ENCODE peak calls at places on chromosomes 7 and 10, in ten cellular contexts. One of them, this sample, is unnamed.

GRCh38 chr7:27203378-27203953 is 3.6 kb upstream of the HOXA13 start:
- DNase-seq in midbrain: no peak
- DNase-seq in NCI-H1694: no peak
- DNase-seq in foreskin fibroblast: no peak
- DNase-seq in EH: no peak
- DNase-seq in brain microvascular endothelial cell: no peak
- DNase-seq in CD8-positive, alpha-beta T cell: no peak
- DNase-seq in HTR-8/SVneo: no peak
- DNase-seq in H9: no peak
- DNase-seq in AG08396: no peak
- DNase-seq in this sample: no peak

GRCh38 chr10:121927361-121927840 is 430 bp downstream of the ATE1 start:
- DNase-seq in midbrain: no peak
- DNase-seq in NCI-H1694: no peak
- DNase-seq in foreskin fibroblast: peak
- DNase-seq in EH: peak
- DNase-seq in brain microvascular endothelial cell: peak
- DNase-seq in CD8-positive, alpha-beta T cell: peak
- DNase-seq in HTR-8/SVneo: peak
- DNase-seq in H9: peak
- DNase-seq in AG08396: peak
- DNase-seq in this sample: peak

GRCh38 chr7:118872568-118872967 is 648.1 kb downstream of the ANKRD7 start:
- DNase-seq in midbrain: no peak
- DNase-seq in NCI-H1694: no peak
- DNase-seq in foreskin fibroblast: no peak
- DNase-seq in EH: no peak
- DNase-seq in brain microvascular endothelial cell: no peak
- DNase-seq in CD8-positive, alpha-beta T cell: no peak
- DNase-seq in HTR-8/SVneo: no peak
- DNase-seq in H9: no peak
- DNase-seq in AG08396: no peak
- DNase-seq in this sample: no peak

GRCh38 chr10:29525762-29526161 is 109.0 kb downstream of the SVIL start:
- DNase-seq in midbrain: no peak
- DNase-seq in NCI-H1694: no peak
- DNase-seq in foreskin fibroblast: no peak
- DNase-seq in EH: no peak
- DNase-seq in brain microvascular endothelial cell: no peak
- DNase-seq in CD8-positive, alpha-beta T cell: no peak
- DNase-seq in HTR-8/SVneo: no peak
- DNase-seq in H9: no peak
- DNase-seq in AG08396: no peak
- DNase-seq in this sample: no peak

GRCh38 chr10:116878123-116878522 is 28.8 kb downstream of the ENO4 start:
- DNase-seq in midbrain: no peak
- DNase-seq in NCI-H1694: no peak
- DNase-seq in foreskin fibroblast: no peak
- DNase-seq in EH: no peak
- DNase-seq in brain microvascular endothelial cell: no peak
- DNase-seq in CD8-positive, alpha-beta T cell: no peak
- DNase-seq in HTR-8/SVneo: no peak
- DNase-seq in H9: no peak
- DNase-seq in AG08396: no peak
- DNase-seq in this sample: no peak

GRCh38 chr10:60130130-60130579 is 223.8 kb upstream of the CCDC6 start:
- DNase-seq in midbrain: no peak
- DNase-seq in NCI-H1694: no peak
- DNase-seq in foreskin fibroblast: no peak
- DNase-seq in EH: no peak
- DNase-seq in brain microvascular endothelial cell: no peak
- DNase-seq in CD8-positive, alpha-beta T cell: no peak
- DNase-seq in HTR-8/SVneo: no peak
- DNase-seq in H9: peak
- DNase-seq in AG08396: no peak
- DNase-seq in this sample: no peak

GRCh38 chr10:13416760-13417159 is 68.7 kb upstream of the SEPHS1 start:
- DNase-seq in midbrain: no peak
- DNase-seq in NCI-H1694: no peak
- DNase-seq in foreskin fibroblast: no peak
- DNase-seq in EH: no peak
- DNase-seq in brain microvascular endothelial cell: no peak
- DNase-seq in CD8-positive, alpha-beta T cell: no peak
- DNase-seq in HTR-8/SVneo: no peak
- DNase-seq in H9: no peak
- DNase-seq in AG08396: no peak
- DNase-seq in this sample: no peak

GRCh38 chr10:70620020-70620289 is 17.4 kb upstream of the PRF1 start:
- DNase-seq in midbrain: no peak
- DNase-seq in NCI-H1694: no peak
- DNase-seq in foreskin fibroblast: no peak
- DNase-seq in EH: no peak
- DNase-seq in brain microvascular endothelial cell: no peak
- DNase-seq in CD8-positive, alpha-beta T cell: no peak
- DNase-seq in HTR-8/SVneo: no peak
- DNase-seq in H9: no peak
- DNase-seq in AG08396: no peak
- DNase-seq in this sample: no peak

GRCh38 chr7:139777948-139778841 is at the start of gene HIPK2:
- DNase-seq in midbrain: peak
- DNase-seq in NCI-H1694: peak
- DNase-seq in foreskin fibroblast: peak
- DNase-seq in EH: peak
- DNase-seq in brain microvascular endothelial cell: peak
- DNase-seq in CD8-positive, alpha-beta T cell: peak
- DNase-seq in HTR-8/SVneo: peak
- DNase-seq in H9: peak
- DNase-seq in AG08396: peak
- DNase-seq in this sample: peak

GRCh38 chr10:44125879-44126675 is 258.8 kb downstream of the CXCL12 start:
- DNase-seq in midbrain: no peak
- DNase-seq in NCI-H1694: no peak
- DNase-seq in foreskin fibroblast: peak
- DNase-seq in EH: peak
- DNase-seq in brain microvascular endothelial cell: peak
- DNase-seq in CD8-positive, alpha-beta T cell: no peak
- DNase-seq in HTR-8/SVneo: no peak
- DNase-seq in H9: no peak
- DNase-seq in AG08396: peak
- DNase-seq in this sample: peak

GRCh38 chr7:4791738-4792536 is 16.5 kb downstream of the AP5Z1 start:
- DNase-seq in midbrain: peak
- DNase-seq in NCI-H1694: no peak
- DNase-seq in foreskin fibroblast: peak
- DNase-seq in EH: peak
- DNase-seq in brain microvascular endothelial cell: peak
- DNase-seq in CD8-positive, alpha-beta T cell: peak
- DNase-seq in HTR-8/SVneo: no peak
- DNase-seq in H9: peak
- DNase-seq in AG08396: peak
- DNase-seq in this sample: peak

GRCh38 chr10:101919026-101919784 is 75.6 kb upstream of the KCNIP2 start:
- DNase-seq in midbrain: no peak
- DNase-seq in NCI-H1694: no peak
- DNase-seq in foreskin fibroblast: no peak
- DNase-seq in EH: no peak
- DNase-seq in brain microvascular endothelial cell: no peak
- DNase-seq in CD8-positive, alpha-beta T cell: no peak
- DNase-seq in HTR-8/SVneo: no peak
- DNase-seq in H9: no peak
- DNase-seq in AG08396: no peak
- DNase-seq in this sample: no peak

GRCh38 chr7:54187886-54188518 is 354.2 kb upstream of the VSTM2A start:
- DNase-seq in midbrain: no peak
- DNase-seq in NCI-H1694: no peak
- DNase-seq in foreskin fibroblast: no peak
- DNase-seq in EH: no peak
- DNase-seq in brain microvascular endothelial cell: no peak
- DNase-seq in CD8-positive, alpha-beta T cell: no peak
- DNase-seq in HTR-8/SVneo: no peak
- DNase-seq in H9: no peak
- DNase-seq in AG08396: no peak
- DNase-seq in this sample: no peak

GRCh38 chr7:91286432-91286831 is 22.2 kb downstream of the FZD1 start:
- DNase-seq in midbrain: no peak
- DNase-seq in NCI-H1694: peak
- DNase-seq in foreskin fibroblast: no peak
- DNase-seq in EH: no peak
- DNase-seq in brain microvascular endothelial cell: no peak
- DNase-seq in CD8-positive, alpha-beta T cell: no peak
- DNase-seq in HTR-8/SVneo: no peak
- DNase-seq in H9: peak
- DNase-seq in AG08396: no peak
- DNase-seq in this sample: no peak

GRCh38 chr7:55026086-55026790 is 7.4 kb downstream of the EGFR start:
- DNase-seq in midbrain: no peak
- DNase-seq in NCI-H1694: no peak
- DNase-seq in foreskin fibroblast: no peak
- DNase-seq in EH: peak
- DNase-seq in brain microvascular endothelial cell: no peak
- DNase-seq in CD8-positive, alpha-beta T cell: no peak
- DNase-seq in HTR-8/SVneo: no peak
- DNase-seq in H9: no peak
- DNase-seq in AG08396: no peak
- DNase-seq in this sample: no peak

GRCh38 chr7:19772858-19773337 is 519 bp downstream of the TMEM196 start:
- DNase-seq in midbrain: no peak
- DNase-seq in NCI-H1694: no peak
- DNase-seq in foreskin fibroblast: peak
- DNase-seq in EH: peak
- DNase-seq in brain microvascular endothelial cell: peak
- DNase-seq in CD8-positive, alpha-beta T cell: no peak
- DNase-seq in HTR-8/SVneo: peak
- DNase-seq in H9: peak
- DNase-seq in AG08396: peak
- DNase-seq in this sample: peak

GRCh38 chr7:107579881-107580715 is at the start of gene BCAP29:
- DNase-seq in midbrain: peak
- DNase-seq in NCI-H1694: peak
- DNase-seq in foreskin fibroblast: peak
- DNase-seq in EH: peak
- DNase-seq in brain microvascular endothelial cell: peak
- DNase-seq in CD8-positive, alpha-beta T cell: peak
- DNase-seq in HTR-8/SVneo: peak
- DNase-seq in H9: peak
- DNase-seq in AG08396: peak
- DNase-seq in this sample: peak

GRCh38 chr7:16921644-16922257 is 40.0 kb upstream of the AGR3 start:
- DNase-seq in midbrain: no peak
- DNase-seq in NCI-H1694: no peak
- DNase-seq in foreskin fibroblast: no peak
- DNase-seq in EH: peak
- DNase-seq in brain microvascular endothelial cell: no peak
- DNase-seq in CD8-positive, alpha-beta T cell: no peak
- DNase-seq in HTR-8/SVneo: no peak
- DNase-seq in H9: no peak
- DNase-seq in AG08396: no peak
- DNase-seq in this sample: no peak

GRCh38 chr7:91941450-91941849 is 788 bp downstream of the AKAP9 start:
- DNase-seq in midbrain: peak
- DNase-seq in NCI-H1694: peak
- DNase-seq in foreskin fibroblast: no peak
- DNase-seq in EH: peak
- DNase-seq in brain microvascular endothelial cell: peak
- DNase-seq in CD8-positive, alpha-beta T cell: peak
- DNase-seq in HTR-8/SVneo: no peak
- DNase-seq in H9: peak
- DNase-seq in AG08396: peak
- DNase-seq in this sample: no peak

GRCh38 chr7:81887098-81887497 is 117.3 kb upstream of the HGF start:
- DNase-seq in midbrain: no peak
- DNase-seq in NCI-H1694: no peak
- DNase-seq in foreskin fibroblast: no peak
- DNase-seq in EH: no peak
- DNase-seq in brain microvascular endothelial cell: no peak
- DNase-seq in CD8-positive, alpha-beta T cell: no peak
- DNase-seq in HTR-8/SVneo: no peak
- DNase-seq in H9: no peak
- DNase-seq in AG08396: no peak
- DNase-seq in this sample: no peak

GRCh38 chr7:143384741-143385631 is 3.8 kb downstream of the ZYX start:
- DNase-seq in midbrain: peak
- DNase-seq in NCI-H1694: no peak
- DNase-seq in foreskin fibroblast: no peak
- DNase-seq in EH: no peak
- DNase-seq in brain microvascular endothelial cell: no peak
- DNase-seq in CD8-positive, alpha-beta T cell: no peak
- DNase-seq in HTR-8/SVneo: no peak
- DNase-seq in H9: peak
- DNase-seq in AG08396: no peak
- DNase-seq in this sample: no peak

GRCh38 chr7:131105294-131105802 is 222.3 kb upstream of the MKLN1 start:
- DNase-seq in midbrain: no peak
- DNase-seq in NCI-H1694: no peak
- DNase-seq in foreskin fibroblast: no peak
- DNase-seq in EH: peak
- DNase-seq in brain microvascular endothelial cell: no peak
- DNase-seq in CD8-positive, alpha-beta T cell: no peak
- DNase-seq in HTR-8/SVneo: peak
- DNase-seq in H9: no peak
- DNase-seq in AG08396: no peak
- DNase-seq in this sample: no peak

GRCh38 chr10:31484407-31485135 is 165.6 kb downstream of the ZEB1 start:
- DNase-seq in midbrain: no peak
- DNase-seq in NCI-H1694: no peak
- DNase-seq in foreskin fibroblast: peak
- DNase-seq in EH: peak
- DNase-seq in brain microvascular endothelial cell: no peak
- DNase-seq in CD8-positive, alpha-beta T cell: no peak
- DNase-seq in HTR-8/SVneo: no peak
- DNase-seq in H9: no peak
- DNase-seq in AG08396: no peak
- DNase-seq in this sample: no peak

GRCh38 chr10:58555170-58555929 is 42.7 kb downstream of the BICC1 start:
- DNase-seq in midbrain: no peak
- DNase-seq in NCI-H1694: no peak
- DNase-seq in foreskin fibroblast: no peak
- DNase-seq in EH: no peak
- DNase-seq in brain microvascular endothelial cell: no peak
- DNase-seq in CD8-positive, alpha-beta T cell: no peak
- DNase-seq in HTR-8/SVneo: no peak
- DNase-seq in H9: no peak
- DNase-seq in AG08396: no peak
- DNase-seq in this sample: no peak

GRCh38 chr10:94991243-94991888 is 52.9 kb downstream of the CYP2C9 start:
- DNase-seq in midbrain: no peak
- DNase-seq in NCI-H1694: no peak
- DNase-seq in foreskin fibroblast: no peak
- DNase-seq in EH: no peak
- DNase-seq in brain microvascular endothelial cell: no peak
- DNase-seq in CD8-positive, alpha-beta T cell: no peak
- DNase-seq in HTR-8/SVneo: no peak
- DNase-seq in H9: peak
- DNase-seq in AG08396: no peak
- DNase-seq in this sample: no peak

GRCh38 chr7:143417734-143418378 is 9.2 kb upstream of the EPHA1 start:
- DNase-seq in midbrain: no peak
- DNase-seq in NCI-H1694: no peak
- DNase-seq in foreskin fibroblast: peak
- DNase-seq in EH: peak
- DNase-seq in brain microvascular endothelial cell: no peak
- DNase-seq in CD8-positive, alpha-beta T cell: no peak
- DNase-seq in HTR-8/SVneo: no peak
- DNase-seq in H9: no peak
- DNase-seq in AG08396: no peak
- DNase-seq in this sample: no peak

GRCh38 chr7:2417981-2418481 is 14.6 kb downstream of the CHST12 start:
- DNase-seq in midbrain: no peak
- DNase-seq in NCI-H1694: no peak
- DNase-seq in foreskin fibroblast: peak
- DNase-seq in EH: peak
- DNase-seq in brain microvascular endothelial cell: peak
- DNase-seq in CD8-positive, alpha-beta T cell: peak
- DNase-seq in HTR-8/SVneo: no peak
- DNase-seq in H9: no peak
- DNase-seq in AG08396: peak
- DNase-seq in this sample: peak

GRCh38 chr10:3526721-3527120 is 258.3 kb downstream of the KLF6 start:
- DNase-seq in midbrain: no peak
- DNase-seq in NCI-H1694: no peak
- DNase-seq in foreskin fibroblast: peak
- DNase-seq in EH: peak
- DNase-seq in brain microvascular endothelial cell: peak
- DNase-seq in CD8-positive, alpha-beta T cell: no peak
- DNase-seq in HTR-8/SVneo: no peak
- DNase-seq in H9: no peak
- DNase-seq in AG08396: peak
- DNase-seq in this sample: peak

This sample was measured in AG08395.